ENCODE peak calls at places on chromosomes 2 and 18, in six cellular contexts. R is astrocyte, Q is PC-3, P is fibroblast of pulmonary artery, B is H9, H is cardiac muscle cell. U is an unnamed sample.

GRCh38 chr18:49510393-49511115 is 23.5 kb upstream of the C18orf32 start:
- DNase-seq in R (no peak), Q (peak), P (peak), B (peak), H (peak), U (no peak)

GRCh38 chr2:230849633-230850357 is 14.9 kb upstream of the ITM2C start:
- DNase-seq in R (no peak), Q (peak), P (peak), B (peak), H (peak), U (no peak)

GRCh38 chr2:114316532-114317300 is 125.7 kb upstream of the DPP10 start:
- DNase-seq in R (no peak), Q (no peak), P (no peak), B (no peak), H (no peak), U (no peak)

GRCh38 chr2:6957031-6957714 is 40.0 kb downstream of the RNF144A start:
- DNase-seq in R (no peak), Q (no peak), P (no peak), B (no peak), H (no peak), U (no peak)

GRCh38 chr2:238860966-238861730 is 13.3 kb downstream of the TWIST2 start:
- DNase-seq in R (no peak), Q (no peak), P (no peak), B (no peak), H (no peak), U (no peak)

GRCh38 chr2:189719531-189719930 is 43.1 kb downstream of the OSGEPL1 start:
- DNase-seq in R (no peak), Q (no peak), P (no peak), B (no peak), H (peak), U (no peak)

GRCh38 chr18:24790347-24790746 is 329.9 kb downstream of the HRH4 start:
- DNase-seq in R (no peak), Q (no peak), P (no peak), B (no peak), H (no peak), U (no peak)

GRCh38 chr2:188399159-188399558 is 107.5 kb downstream of the GULP1 start:
- DNase-seq in R (peak), Q (no peak), P (peak), B (no peak), H (peak), U (no peak)

GRCh38 chr2:205712508-205712907 is 30.2 kb downstream of the NRP2 start:
- DNase-seq in R (peak), Q (peak), P (no peak), B (no peak), H (peak), U (no peak)

GRCh38 chr18:13302611-13303267 is 84.2 kb downstream of the LDLRAD4 start:
- DNase-seq in R (no peak), Q (no peak), P (no peak), B (no peak), H (no peak), U (no peak)

GRCh38 chr2:186503827-186504606 is 18.0 kb downstream of the ZC3H15 start:
- DNase-seq in R (peak), Q (peak), P (peak), B (no peak), H (peak), U (no peak)

GRCh38 chr2:86295071-86295470 is 42.4 kb downstream of the REEP1 start:
- DNase-seq in R (no peak), Q (no peak), P (no peak), B (no peak), H (no peak), U (no peak)

GRCh38 chr2:86300496-86300895 is 36.9 kb downstream of the REEP1 start:
- DNase-seq in R (no peak), Q (no peak), P (no peak), B (no peak), H (peak), U (no peak)

GRCh38 chr2:86296947-86297346 is 40.5 kb downstream of the REEP1 start:
- DNase-seq in R (no peak), Q (no peak), P (no peak), B (no peak), H (no peak), U (no peak)

GRCh38 chr2:86298411-86299390 is 38.7 kb downstream of the REEP1 start:
- DNase-seq in R (no peak), Q (peak), P (peak), B (no peak), H (peak), U (no peak)

DNA sequence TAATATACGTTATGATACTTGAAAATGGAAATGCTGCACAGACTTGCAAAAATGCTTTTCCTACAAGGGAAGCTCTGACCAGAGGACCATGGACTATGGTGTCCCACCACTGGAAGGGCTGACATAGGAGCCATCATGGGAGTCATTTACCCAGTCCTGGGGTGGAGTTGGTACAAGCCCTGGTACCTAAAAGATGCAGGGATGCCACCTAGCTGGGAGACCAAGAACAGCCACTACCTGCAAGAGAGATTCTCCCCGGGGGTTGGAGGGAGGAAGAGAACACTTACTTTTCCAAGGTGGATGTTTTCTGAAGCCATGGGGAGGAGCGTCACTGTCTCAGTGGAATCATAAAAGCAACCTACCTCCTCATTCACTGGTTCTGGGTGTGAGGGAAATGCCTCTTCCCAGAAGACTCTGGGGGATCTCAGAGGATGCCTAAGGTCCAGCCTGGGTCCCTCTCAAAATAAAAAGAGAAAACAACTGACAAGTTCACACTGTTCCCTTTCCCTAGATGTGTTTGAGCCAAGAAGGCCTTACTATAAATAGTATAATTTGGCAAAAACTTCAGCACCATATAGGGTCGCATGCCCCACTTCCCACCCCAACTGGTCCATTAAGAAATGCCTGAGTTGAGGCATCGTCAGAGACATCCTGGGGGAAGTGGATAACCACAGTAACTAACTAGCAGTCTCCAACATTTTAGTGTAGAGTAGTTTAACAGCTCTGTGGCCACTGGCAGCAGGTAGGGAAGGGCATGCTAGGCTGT is 39.9 kb downstream of the REEP1 start:
- DNase-seq in R (no peak), Q (no peak), P (no peak), B (peak), H (no peak), U (no peak)
- TF ChIP-seq CTCF in R (no peak), Q (peak), P (no peak), B (peak), H (peak), U (peak)

GRCh38 chr2:1584051-1584531 is 160.2 kb downstream of the PXDN start:
- DNase-seq in R (no peak), Q (no peak), P (no peak), B (no peak), H (no peak), U (no peak)

GRCh38 chr2:1585635-1586034 is 158.7 kb downstream of the PXDN start:
- DNase-seq in R (no peak), Q (no peak), P (no peak), B (no peak), H (no peak), U (no peak)

GRCh38 chr2:1581965-1582625 is 162.2 kb downstream of the PXDN start:
- DNase-seq in R (no peak), Q (no peak), P (peak), B (no peak), H (peak), U (no peak)

GRCh38 chr2:1584691-1585485 is 159.4 kb downstream of the PXDN start:
- DNase-seq in R (no peak), Q (peak), P (no peak), B (no peak), H (no peak), U (no peak)

DNA sequence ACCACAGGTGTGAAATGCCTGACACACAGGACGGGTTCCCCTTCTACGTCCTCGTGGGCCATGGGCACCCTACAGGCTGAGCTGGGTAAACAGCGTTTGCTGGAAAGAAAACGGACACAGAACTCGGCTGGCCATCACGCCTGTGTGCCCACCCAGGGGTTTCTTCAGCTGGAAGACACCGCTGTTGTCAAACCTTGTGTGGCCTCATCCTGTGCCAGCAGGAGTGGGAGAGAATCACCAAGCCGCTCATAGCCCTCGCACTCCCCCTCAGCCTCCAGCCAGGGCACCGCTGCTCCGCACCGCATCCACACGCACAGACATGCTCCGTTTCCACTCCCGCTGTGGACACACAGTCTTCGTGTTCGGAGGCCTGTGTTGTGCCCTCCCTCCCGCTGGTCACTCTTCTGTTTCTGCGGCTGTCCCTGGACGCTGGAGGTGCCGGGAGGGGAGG is 161.4 kb downstream of the PXDN start:
- DNase-seq in R (no peak), Q (no peak), P (no peak), B (no peak), H (no peak), U (no peak)
- TF ChIP-seq CTCF in R (no peak), Q (no peak), P (no peak), B (no peak), H (no peak), U (no peak)

DNA sequence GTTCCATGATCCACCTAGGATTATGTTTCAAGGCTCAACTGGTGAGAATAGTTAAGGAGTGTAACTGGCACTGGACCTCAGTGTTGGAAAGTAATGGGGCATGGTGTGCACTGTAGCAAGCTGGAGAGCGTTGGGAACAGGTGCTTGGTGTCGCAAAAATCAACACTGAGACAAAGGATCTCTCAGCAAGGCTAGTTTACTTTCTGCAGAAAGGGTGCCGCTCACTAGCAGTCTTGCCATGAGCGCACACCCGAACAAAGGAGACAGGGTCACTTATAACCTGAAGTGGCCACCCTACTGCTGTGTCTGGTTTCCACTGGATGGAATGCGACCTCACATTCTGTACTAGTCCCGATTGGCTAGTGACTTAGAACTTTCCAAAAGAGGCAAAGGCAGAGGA is 133.2 kb downstream of the TMEM17 start:
- DNase-seq in R (no peak), Q (no peak), P (no peak), B (no peak), H (no peak), U (no peak)
- TF ChIP-seq CTCF in R (no peak), Q (no peak), P (no peak), B (no peak), H (no peak), U (no peak)

GRCh38 chr2:223247136-223247535 is 195.1 kb downstream of the KCNE4 start:
- DNase-seq in R (peak), Q (peak), P (peak), B (no peak), H (peak), U (no peak)
- TF ChIP-seq CTCF in R (peak), Q (peak), P (peak), B (peak), H (peak), U (peak)

DNA sequence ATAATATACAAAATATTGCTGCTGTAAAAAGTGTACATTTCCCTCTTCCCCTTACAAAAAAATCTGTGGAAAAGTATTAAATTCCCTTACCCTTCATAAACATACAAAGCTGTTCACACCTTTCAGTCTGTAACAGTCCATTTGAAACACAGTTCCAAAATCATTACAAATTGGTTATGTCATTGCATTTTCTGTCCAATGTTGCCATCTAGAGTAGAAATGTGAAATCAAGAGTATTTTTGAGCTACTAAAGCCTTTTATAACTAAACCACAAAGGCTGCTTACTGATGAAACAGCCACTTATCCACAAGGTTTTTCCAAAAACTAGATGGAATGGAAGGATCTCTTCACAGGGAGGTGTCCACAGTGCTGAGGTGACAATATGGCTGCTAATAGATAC is 72.5 kb downstream of the SS18 start:
- DNase-seq in R (no peak), Q (no peak), P (no peak), B (no peak), H (peak), U (no peak)
- TF ChIP-seq CTCF in R (peak), Q (peak), P (no peak), B (no peak), H (no peak), U (peak)

DNA sequence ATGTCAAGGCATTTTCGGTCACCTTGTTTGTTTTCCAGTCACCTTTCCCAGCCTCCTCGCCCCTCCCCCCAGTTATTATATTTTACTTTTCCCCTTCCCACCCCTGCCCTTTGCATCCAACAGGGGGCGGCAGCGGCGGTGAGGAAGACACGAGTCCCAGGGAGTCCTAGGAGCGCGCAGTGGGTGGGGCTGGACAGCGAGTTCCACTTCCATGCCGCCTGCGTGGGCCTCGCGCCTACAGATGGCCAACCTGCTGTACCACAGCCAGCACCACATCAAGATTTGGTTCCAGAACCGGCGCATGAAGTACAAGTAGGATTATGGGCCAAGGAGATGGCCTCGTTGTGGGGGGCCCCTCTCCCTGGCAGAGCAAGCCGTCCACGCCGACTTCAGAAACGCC is 37.2 kb upstream of the EVA1A start:
- DNase-seq in R (no peak), Q (no peak), P (no peak), B (no peak), H (no peak), U (no peak)
- TF ChIP-seq CTCF in R (no peak), Q (no peak), P (no peak), B (peak), H (no peak), U (no peak)

GRCh38 chr2:135916232-135916631 is 40.0 kb upstream of the MCM6 start:
- DNase-seq in R (peak), Q (peak), P (peak), B (no peak), H (peak), U (no peak)
- TF ChIP-seq CTCF in R (peak), Q (peak), P (peak), B (peak), H (peak), U (peak)

GRCh38 chr2:10039658-10040410 is 3.5 kb upstream of the KLF11 start:
- DNase-seq in R (no peak), Q (no peak), P (no peak), B (no peak), H (no peak), U (no peak)

GRCh38 chr2:10041711-10042110 is 1.6 kb upstream of the KLF11 start:
- DNase-seq in R (no peak), Q (no peak), P (no peak), B (no peak), H (no peak), U (no peak)

GRCh38 chr2:10043256-10043905 is at the start of gene KLF11:
- DNase-seq in R (peak), Q (peak), P (peak), B (peak), H (peak), U (no peak)

GRCh38 chr2:10043906-10044601 is 704 bp downstream of the KLF11 start:
- DNase-seq in R (peak), Q (peak), P (peak), B (peak), H (peak), U (peak)

DNA sequence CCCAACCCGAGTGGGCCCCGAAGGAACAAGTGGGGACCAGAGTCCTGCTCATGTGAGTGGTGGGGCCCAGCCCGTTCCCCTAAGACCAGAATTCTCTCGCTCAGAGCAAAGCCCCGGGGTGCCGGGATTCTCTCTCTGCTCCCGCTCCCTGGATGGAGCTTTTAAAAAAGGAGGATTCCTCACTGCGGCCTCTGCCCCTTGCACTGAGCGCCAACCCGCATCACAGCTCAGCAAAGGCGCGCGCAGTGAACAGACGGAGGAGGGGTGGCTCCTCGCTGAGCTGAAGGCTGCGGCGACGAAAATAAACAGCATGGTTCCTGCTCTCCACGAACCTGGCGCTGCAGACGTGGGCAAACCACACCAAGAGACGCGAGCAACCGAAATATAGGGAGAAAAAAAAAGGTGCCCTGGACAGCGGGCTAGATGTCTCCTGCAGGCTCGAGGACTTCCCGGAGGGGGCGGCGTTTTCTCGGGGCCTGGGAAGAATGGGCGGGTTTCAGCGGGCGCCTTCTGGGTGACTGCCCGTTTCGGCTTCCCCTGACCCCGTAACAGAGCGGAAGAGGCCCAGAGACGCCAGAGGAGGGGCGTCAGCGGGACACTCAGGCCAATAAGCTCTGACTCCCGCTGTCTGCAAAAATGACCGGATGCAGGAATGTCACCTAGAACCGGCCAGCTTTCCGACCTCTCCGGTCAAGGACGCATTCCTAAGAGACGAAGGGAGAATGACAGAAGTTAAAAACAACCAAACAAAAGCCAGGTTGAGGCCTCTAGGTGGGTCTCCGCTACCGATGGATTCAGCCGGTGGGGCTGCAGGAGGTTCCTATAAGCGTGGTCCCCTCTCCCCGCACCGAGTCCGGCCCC is 819 bp upstream of the KLF11 start:
- DNase-seq in R (peak), Q (no peak), P (peak), B (peak), H (peak), U (no peak)
- TF ChIP-seq CTCF in R (no peak), Q (no peak), P (no peak), B (peak), H (no peak), U (no peak)

DNA sequence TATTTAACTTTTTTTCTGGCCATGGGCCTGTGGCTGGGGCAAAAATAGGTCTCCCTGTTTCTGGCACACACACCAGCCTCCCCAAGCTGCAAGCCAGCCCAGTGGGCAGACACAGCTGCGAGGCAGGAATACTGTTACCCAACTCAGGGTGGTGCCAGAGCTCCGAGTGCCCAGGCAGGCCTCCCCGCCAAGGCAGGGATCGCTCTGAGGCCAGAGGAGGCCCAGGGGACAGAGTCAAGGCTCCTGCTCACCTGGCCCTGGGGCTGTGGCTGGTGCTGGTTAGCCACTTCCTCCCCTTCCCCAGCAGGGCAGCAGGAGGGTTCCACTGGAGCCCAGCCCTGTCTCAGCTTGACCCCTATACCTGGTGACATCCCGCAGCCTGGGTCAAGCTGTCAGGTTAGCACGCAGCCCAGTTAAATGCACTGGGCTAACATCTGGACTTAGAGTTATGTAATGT is 67.1 kb upstream of the EPAS1 start:
- DNase-seq in R (no peak), Q (no peak), P (no peak), B (peak), H (no peak), U (no peak)
- TF ChIP-seq CTCF in R (no peak), Q (no peak), P (no peak), B (no peak), H (no peak), U (peak)